ENCODE peak calls at places on chromosome 13, in eight cellular contexts. W, R, E, G, V, I, C and D are unnamed samples.

GRCh38 chr13:112446867-112447266 is 70.7 kb downstream of the SPACA7 start:
- DNase-seq in I (no peak), C (no peak), G (no peak), R (no peak), W (no peak), V (no peak), E (no peak), D (no peak)

GRCh38 chr13:65653548-65654078 is 1576.5 kb downstream of the PCDH9 start:
- DNase-seq in V (no peak), G (no peak), E (no peak), C (no peak), W (no peak), I (no peak), R (no peak), D (no peak)

GRCh38 chr13:95360464-95361097 is 59.3 kb upstream of the ABCC4 start:
- DNase-seq in W (no peak), R (no peak), I (no peak), V (no peak), G (no peak), E (no peak), C (peak; percentile 33), D (no peak)

GRCh38 chr13:83753912-83754624 is 128.2 kb downstream of the SLITRK1 start:
- DNase-seq in G (peak; percentile 3), E (no peak), I (no peak), W (peak; percentile 7), R (no peak), V (no peak), C (no peak), D (no peak)

GRCh38 chr13:80904386-80904785 is 563.5 kb upstream of the SPRY2 start:
- DNase-seq in I (no peak), G (no peak), V (no peak), E (no peak), C (no peak), W (no peak), R (no peak), D (no peak)

GRCh38 chr13:94329277-94329676 is 150.2 kb downstream of the DCT start:
- DNase-seq in I (peak; percentile 83), E (peak; percentile 32), G (no peak), V (no peak), R (no peak), C (peak; percentile 86), W (peak; percentile 74), D (no peak)

GRCh38 chr13:21033866-21034601 is 27.4 kb downstream of the LATS2 start:
- DNase-seq in C (peak; percentile 42), V (no peak), E (no peak), G (no peak), R (no peak), W (no peak), I (no peak), D (no peak)

GRCh38 chr13:30869491-30869890 is 36.6 kb upstream of the MEDAG start:
- DNase-seq in W (no peak), V (no peak), E (peak; percentile 36), C (peak; percentile 73), I (no peak), R (no peak), G (no peak), D (no peak)

GRCh38 chr13:98664047-98664446 is 87.1 kb upstream of the STK24 start:
- DNase-seq in R (no peak), V (no peak), E (no peak), G (no peak), I (peak; percentile 76), W (peak; percentile 89), C (peak; percentile 89), D (no peak)

GRCh38 chr13:19781526-19781925 is 1.2 kb downstream of the PSPC1 start:
- DNase-seq in E (peak; percentile 11), V (no peak), R (no peak), W (no peak), G (peak; percentile 22), C (no peak), I (no peak), D (no peak)

GRCh38 chr13:100828226-100828625 is 153.6 kb upstream of the TMTC4 start:
- DNase-seq in G (no peak), I (no peak), E (no peak), R (no peak), C (no peak), V (no peak), W (no peak), D (no peak)
- TF ChIP-seq CTCF in G (no peak), I (peak; percentile 39), E (no peak), R (no peak), C (peak; percentile 9), V (no peak), W (peak; percentile 57), D (peak; percentile 21)

GRCh38 chr13:113971471-113972231 is 2.2 kb downstream of the C13orf46 start:
- DNase-seq in R (no peak), W (no peak), G (no peak), V (peak; percentile 18), I (no peak), E (no peak), C (no peak), D (no peak)
- H3K4me3 ChIP-seq in R (no peak overlapping the region), W (no peak overlapping the region), G (no peak overlapping the region), V (no peak overlapping the region), I (no peak overlapping the region), E (no peak overlapping the region), C (no peak overlapping the region), D (no peak overlapping the region)

GRCh38 chr13:78586706-78587105 is 16.6 kb downstream of the POU4F1 start:
- DNase-seq in I (no peak), G (no peak), R (no peak), E (peak; percentile 37), W (no peak), V (no peak), C (no peak), D (no peak)
- TF ChIP-seq CTCF in I (peak; percentile 26), G (peak; percentile 16), R (peak; percentile 53), E (no peak), W (peak; percentile 54), V (no peak), C (peak; percentile 22), D (peak; percentile 32)

GRCh38 chr13:76879211-76879875 is 6.9 kb downstream of the KCTD12 start:
- DNase-seq in G (peak; percentile 81), R (no peak), I (no peak), E (peak; percentile 40), C (peak; percentile 86), V (peak; percentile 67), W (peak; percentile 85), D (peak; percentile 48)
- H3K4me3 ChIP-seq in G (peak overlapping the region; percentile 53), R (no peak overlapping the region), I (no peak overlapping the region), E (no peak overlapping the region), C (no peak overlapping the region), V (no peak overlapping the region), W (no peak overlapping the region), D (no peak overlapping the region)

GRCh38 chr13:28754698-28755545 is 36.2 kb upstream of the SLC46A3 start:
- DNase-seq in C (no peak), W (peak; percentile 32), I (no peak), E (no peak), V (no peak), R (peak; percentile 44), G (no peak), D (peak; percentile 9)

GRCh38 chr13:28755546-28755870 is 36.7 kb upstream of the SLC46A3 start:
- DNase-seq in W (no peak), V (no peak), I (no peak), R (no peak), G (no peak), C (peak; percentile 43), E (no peak), D (no peak)

GRCh38 chr13:28751210-28751935 is 32.6 kb upstream of the SLC46A3 start:
- DNase-seq in E (no peak), W (no peak), C (no peak), R (no peak), I (no peak), G (no peak), V (no peak), D (no peak)

GRCh38 chr13:28753946-28754345 is 35.2 kb upstream of the SLC46A3 start:
- DNase-seq in I (no peak), C (no peak), R (no peak), V (no peak), E (no peak), W (no peak), G (no peak), D (no peak)

DNA sequence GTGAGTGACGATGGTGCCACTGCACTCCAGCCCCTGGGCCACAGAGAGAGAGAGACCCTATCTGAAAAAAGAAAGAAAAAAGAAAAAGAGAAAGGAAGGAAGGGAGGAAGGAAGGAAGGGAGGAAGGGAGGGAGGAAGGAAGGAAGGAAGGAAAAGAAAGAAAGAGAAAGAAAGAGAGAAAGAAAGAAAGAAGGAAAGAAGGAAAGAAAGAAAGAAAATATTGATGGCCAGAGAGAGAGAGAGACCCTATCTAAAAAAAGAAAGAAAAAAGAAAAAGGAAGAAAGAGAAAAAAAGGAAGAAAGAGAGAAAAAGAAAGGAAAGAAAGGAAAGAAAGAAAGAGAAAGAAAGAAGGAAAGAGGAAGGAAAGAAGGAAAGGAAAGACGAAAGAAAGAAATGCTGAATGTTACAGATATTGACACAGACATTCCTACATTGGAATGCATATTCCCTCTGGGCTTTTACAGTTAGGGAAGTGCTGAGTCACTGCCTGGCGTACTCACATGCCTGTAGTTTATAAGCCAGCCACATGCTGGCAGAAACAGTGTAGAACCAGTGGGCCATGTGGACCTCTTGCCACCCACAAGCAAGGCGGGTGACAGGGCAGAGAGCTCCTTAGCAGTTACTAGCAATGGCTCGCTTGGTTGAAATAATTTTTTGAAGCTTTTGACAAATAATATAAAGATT is 34.6 kb upstream of the SLC46A3 start:
- DNase-seq in E (peak; percentile 70), W (peak; percentile 91), I (peak; percentile 77), R (no peak), G (no peak), V (no peak), C (peak; percentile 91), D (no peak)
- TF ChIP-seq CTCF in E (no peak), W (peak; percentile 41), I (peak; percentile 19), R (no peak), G (no peak), V (no peak), C (no peak), D (no peak)